ENCODE peak calls at places on chromosome 1, in four cellular contexts. L is choroid plexus epithelial cell, D is tibial artery, M is NCI-H2029 treated with DMSO at 0.1 percent for 48 hours. R is an unnamed sample.

GRCh38 chr1:1921459-1921862 is 2.4 kb upstream of the TMEM52 start:
- DNase-seq in L (no peak), D (no peak), M (no peak), R (no peak)

GRCh38 chr1:30847358-30847972 is 61.1 kb downstream of the SDC3 start:
- DNase-seq in L (peak; percentile 38), D (peak; percentile 70), M (no peak), R (peak; percentile 76)

GRCh38 chr1:209497729-209498128 is 85.8 kb upstream of the CAMK1G start:
- DNase-seq in L (no peak), D (no peak), M (no peak), R (no peak)

GRCh38 chr1:205570796-205571537 is 60.8 kb downstream of the ELK4 start:
- DNase-seq in L (no peak), D (no peak), M (no peak), R (no peak)

GRCh38 chr1:156673387-156674121 is 3.7 kb downstream of the NES start:
- DNase-seq in L (no peak), D (no peak), M (no peak), R (no peak)

GRCh38 chr1:85607913-85608250 is 27.3 kb downstream of the CCN1 start:
- DNase-seq in L (no peak), D (no peak), M (no peak), R (no peak)

GRCh38 chr1:47948126-47948525 is 49.1 kb downstream of the TRABD2B start:
- DNase-seq in L (peak; percentile 41), D (no peak), M (no peak), R (no peak)

GRCh38 chr1:151957098-151957497 is 36.6 kb downstream of the S100A10 start:
- DNase-seq in L (no peak), D (no peak), M (no peak), R (no peak)

GRCh38 chr1:197917813-197918646 is 858 bp downstream of the LHX9 start:
- DNase-seq in L (no peak), D (no peak), M (no peak), R (no peak)

GRCh38 chr1:53593758-53594380 is 134.7 kb downstream of the DMRTB1 start:
- DNase-seq in L (no peak), D (no peak), M (no peak), R (peak; percentile 9)

GRCh38 chr1:19432943-19433609 is 52.3 kb downstream of the CAPZB start:
- DNase-seq in L (no peak), D (no peak), M (no peak), R (peak; percentile 53)

GRCh38 chr1:7383671-7384070 is 387.4 kb upstream of the VAMP3 start:
- DNase-seq in L (no peak), D (no peak), M (no peak), R (no peak)

GRCh38 chr1:41240806-41241747 is 1.0 kb downstream of the SCMH1 start:
- DNase-seq in L (peak; percentile 32), D (peak; percentile 60), M (peak; percentile 62), R (peak; percentile 57)

GRCh38 chr1:227541796-227542152 is 21.6 kb upstream of the ZNF678 start:
- DNase-seq in L (no peak), D (no peak), M (no peak), R (no peak)

GRCh38 chr1:160191756-160192155 is 1.4 kb downstream of the CASQ1 start:
- DNase-seq in L (no peak), D (no peak), M (no peak), R (no peak)

GRCh38 chr1:50271968-50272578 is 151.2 kb downstream of the DMRTA2 start:
- DNase-seq in L (no peak), D (no peak), M (peak; percentile 77), R (no peak)

GRCh38 chr1:245591346-245592082 is 436.7 kb downstream of the KIF26B start:
- DNase-seq in L (no peak), D (no peak), M (no peak), R (no peak)

R was measured in uterus.